ENCODE peak calls at places on chromosomes 4 and X, in seven cellular contexts. One of them, this sample, is unnamed.

GRCh38 chrX:138754861-138755260 is 43.3 kb upstream of the FGF13 start:
- DNase-seq in adipocyte: no peak
- DNase-seq in uterus: no peak
- DNase-seq in tibial artery: no peak
- DNase-seq in IMR-90: no peak
- DNase-seq in iPS DF 6.9: no peak
- DNase-seq in heart right ventricle: no peak
- DNase-seq in this sample: no peak

GRCh38 chrX:48522291-48522690 is 683 bp downstream of the EBP start:
- DNase-seq in iPS DF 6.9: no peak
- DNase-seq in IMR-90: no peak
- DNase-seq in adipocyte: no peak
- DNase-seq in tibial artery: no peak
- DNase-seq in heart right ventricle: no peak
- DNase-seq in uterus: no peak
- DNase-seq in this sample: peak; percentile 25

GRCh38 chr4:10622728-10623127 is 61.8 kb downstream of the CLNK start:
- DNase-seq in heart right ventricle: no peak
- DNase-seq in uterus: no peak
- DNase-seq in IMR-90: no peak
- DNase-seq in adipocyte: no peak
- DNase-seq in iPS DF 6.9: peak; percentile 11
- DNase-seq in tibial artery: no peak
- DNase-seq in this sample: no peak

GRCh38 chrX:19332983-19333382 is 10.7 kb upstream of the PDHA1 start:
- DNase-seq in IMR-90: peak; percentile 3
- DNase-seq in heart right ventricle: peak; percentile 26
- DNase-seq in uterus: peak; percentile 28
- DNase-seq in iPS DF 6.9: no peak
- DNase-seq in tibial artery: peak; percentile 66
- DNase-seq in adipocyte: peak; percentile 38
- DNase-seq in this sample: no peak

GRCh38 chrX:124217289-124218251 is 114.9 kb upstream of the TEX13D start:
- DNase-seq in adipocyte: no peak
- DNase-seq in tibial artery: no peak
- DNase-seq in heart right ventricle: no peak
- DNase-seq in iPS DF 6.9: no peak
- DNase-seq in IMR-90: no peak
- DNase-seq in uterus: no peak
- DNase-seq in this sample: peak; percentile 83

GRCh38 chr4:144449623-144450022 is 196.3 kb upstream of the HHIP start:
- DNase-seq in adipocyte: no peak
- DNase-seq in IMR-90: no peak
- DNase-seq in tibial artery: peak; percentile 70
- DNase-seq in uterus: no peak
- DNase-seq in heart right ventricle: peak; percentile 18
- DNase-seq in iPS DF 6.9: no peak
- DNase-seq in this sample: no peak

GRCh38 chr4:58587856-58588255 is 1477.7 kb upstream of the IGFBP7 start:
- DNase-seq in heart right ventricle: no peak
- DNase-seq in adipocyte: no peak
- DNase-seq in iPS DF 6.9: no peak
- DNase-seq in IMR-90: no peak
- DNase-seq in tibial artery: no peak
- DNase-seq in uterus: no peak
- DNase-seq in this sample: no peak

GRCh38 chrX:153488231-153488914 is 6.4 kb upstream of the BGN start:
- DNase-seq in heart right ventricle: peak; percentile 47
- DNase-seq in iPS DF 6.9: no peak
- DNase-seq in adipocyte: peak; percentile 59
- DNase-seq in uterus: no peak
- DNase-seq in IMR-90: peak; percentile 67
- DNase-seq in tibial artery: peak; percentile 89
- DNase-seq in this sample: no peak

GRCh38 chr4:5874811-5875465 is 17.9 kb downstream of the CRMP1 start:
- DNase-seq in tibial artery: no peak
- DNase-seq in IMR-90: peak; percentile 44
- DNase-seq in uterus: no peak
- DNase-seq in adipocyte: peak; percentile 34
- DNase-seq in iPS DF 6.9: no peak
- DNase-seq in heart right ventricle: no peak
- DNase-seq in this sample: no peak

GRCh38 chrX:154317391-154318000 is 21.9 kb downstream of the TKTL1 start:
- DNase-seq in heart right ventricle: peak; percentile 17
- DNase-seq in iPS DF 6.9: peak; percentile 16
- DNase-seq in tibial artery: no peak
- DNase-seq in adipocyte: peak; percentile 44
- DNase-seq in IMR-90: peak; percentile 8
- DNase-seq in uterus: no peak
- DNase-seq in this sample: peak; percentile 50

GRCh38 chr4:168848977-168849687 is 160.9 kb downstream of the CBR4 start:
- DNase-seq in IMR-90: peak; percentile 59
- DNase-seq in uterus: no peak
- DNase-seq in heart right ventricle: no peak
- DNase-seq in iPS DF 6.9: no peak
- DNase-seq in adipocyte: peak; percentile 69
- DNase-seq in tibial artery: no peak
- DNase-seq in this sample: peak; percentile 50

GRCh38 chr4:37541956-37542355 is 144.2 kb downstream of the RELL1 start:
- DNase-seq in tibial artery: no peak
- DNase-seq in IMR-90: no peak
- DNase-seq in uterus: no peak
- DNase-seq in heart right ventricle: no peak
- DNase-seq in iPS DF 6.9: no peak
- DNase-seq in adipocyte: no peak
- DNase-seq in this sample: no peak

GRCh38 chr4:148300877-148301276 is 141.3 kb downstream of the NR3C2 start:
- DNase-seq in adipocyte: no peak
- DNase-seq in iPS DF 6.9: no peak
- DNase-seq in heart right ventricle: no peak
- DNase-seq in uterus: no peak
- DNase-seq in tibial artery: no peak
- DNase-seq in IMR-90: no peak
- DNase-seq in this sample: no peak

GRCh38 chrX:113392355-113392754 is 551.7 kb upstream of the AMOT start:
- DNase-seq in tibial artery: no peak
- DNase-seq in iPS DF 6.9: no peak
- DNase-seq in uterus: no peak
- DNase-seq in IMR-90: no peak
- DNase-seq in adipocyte: no peak
- DNase-seq in heart right ventricle: no peak
- DNase-seq in this sample: no peak

GRCh38 chr4:40292313-40292759 is 42.8 kb upstream of the CHRNA9 start:
- DNase-seq in iPS DF 6.9: no peak
- DNase-seq in heart right ventricle: no peak
- DNase-seq in uterus: no peak
- DNase-seq in tibial artery: no peak
- DNase-seq in adipocyte: no peak
- DNase-seq in IMR-90: peak; percentile 12
- DNase-seq in this sample: peak; percentile 18

GRCh38 chrX:25144043-25144940 is 128.5 kb upstream of the ARX start:
- DNase-seq in IMR-90: peak; percentile 64
- DNase-seq in iPS DF 6.9: no peak
- DNase-seq in heart right ventricle: peak; percentile 26
- DNase-seq in tibial artery: peak; percentile 65
- DNase-seq in adipocyte: peak; percentile 84
- DNase-seq in uterus: peak; percentile 42
- DNase-seq in this sample: peak; percentile 73

GRCh38 chr4:187849556-187850245 is 145.9 kb upstream of the ZFP42 start:
- DNase-seq in IMR-90: no peak
- DNase-seq in tibial artery: no peak
- DNase-seq in heart right ventricle: no peak
- DNase-seq in iPS DF 6.9: no peak
- DNase-seq in adipocyte: no peak
- DNase-seq in uterus: no peak
- DNase-seq in this sample: no peak

GRCh38 chrX:136752796-136753195 is 27.9 kb downstream of the ARHGEF6 start:
- DNase-seq in heart right ventricle: no peak
- DNase-seq in adipocyte: peak; percentile 50
- DNase-seq in uterus: no peak
- DNase-seq in tibial artery: peak; percentile 64
- DNase-seq in IMR-90: peak; percentile 11
- DNase-seq in iPS DF 6.9: no peak
- DNase-seq in this sample: no peak

GRCh38 chr4:14410469-14410868 is 591.8 kb upstream of the CPEB2 start:
- DNase-seq in tibial artery: no peak
- DNase-seq in IMR-90: no peak
- DNase-seq in adipocyte: no peak
- DNase-seq in iPS DF 6.9: no peak
- DNase-seq in heart right ventricle: no peak
- DNase-seq in uterus: no peak
- DNase-seq in this sample: no peak

GRCh38 chr4:76745264-76745663 is 152.7 kb downstream of the SOWAHB start:
- DNase-seq in tibial artery: no peak
- DNase-seq in uterus: no peak
- DNase-seq in iPS DF 6.9: no peak
- DNase-seq in heart right ventricle: no peak
- DNase-seq in IMR-90: peak; percentile 75
- DNase-seq in adipocyte: peak; percentile 85
- DNase-seq in this sample: no peak

GRCh38 chr4:139606600-139607301 is 50.7 kb upstream of the SETD7 start:
- DNase-seq in heart right ventricle: no peak
- DNase-seq in tibial artery: no peak
- DNase-seq in uterus: no peak
- DNase-seq in adipocyte: peak; percentile 79
- DNase-seq in IMR-90: peak; percentile 70
- DNase-seq in iPS DF 6.9: no peak
- DNase-seq in this sample: peak; percentile 73

GRCh38 chr4:173717581-173717980 is 187.6 kb upstream of the HAND2 start:
- DNase-seq in iPS DF 6.9: no peak
- DNase-seq in tibial artery: no peak
- DNase-seq in IMR-90: no peak
- DNase-seq in heart right ventricle: no peak
- DNase-seq in uterus: no peak
- DNase-seq in adipocyte: no peak
- DNase-seq in this sample: no peak

GRCh38 chrX:9862953-9863352 is 76.7 kb downstream of the SHROOM2 start:
- DNase-seq in heart right ventricle: no peak
- DNase-seq in iPS DF 6.9: no peak
- DNase-seq in adipocyte: no peak
- DNase-seq in uterus: no peak
- DNase-seq in tibial artery: no peak
- DNase-seq in IMR-90: no peak
- DNase-seq in this sample: no peak

GRCh38 chr4:149164282-149164681 is 651.4 kb downstream of the IQCM start:
- DNase-seq in IMR-90: peak; percentile 92
- DNase-seq in heart right ventricle: no peak
- DNase-seq in uterus: no peak
- DNase-seq in adipocyte: peak; percentile 65
- DNase-seq in iPS DF 6.9: peak; percentile 63
- DNase-seq in tibial artery: no peak
- DNase-seq in this sample: no peak

GRCh38 chr4:68948044-68948743 is 3.4 kb downstream of the UGT2A3 start:
- DNase-seq in heart right ventricle: no peak
- DNase-seq in uterus: no peak
- DNase-seq in IMR-90: no peak
- DNase-seq in iPS DF 6.9: no peak
- DNase-seq in adipocyte: no peak
- DNase-seq in tibial artery: no peak
- DNase-seq in this sample: no peak

GRCh38 chr4:2745981-2746806 is 9.9 kb downstream of the TNIP2 start:
- DNase-seq in iPS DF 6.9: no peak
- DNase-seq in uterus: no peak
- DNase-seq in heart right ventricle: peak; percentile 62
- DNase-seq in adipocyte: peak; percentile 49
- DNase-seq in tibial artery: peak; percentile 83
- DNase-seq in IMR-90: peak; percentile 85
- DNase-seq in this sample: no peak

GRCh38 chr4:121190389-121190788 is 26.3 kb upstream of the TNIP3 start:
- DNase-seq in uterus: no peak
- DNase-seq in heart right ventricle: no peak
- DNase-seq in tibial artery: no peak
- DNase-seq in IMR-90: no peak
- DNase-seq in adipocyte: no peak
- DNase-seq in iPS DF 6.9: no peak
- DNase-seq in this sample: no peak

DNA sequence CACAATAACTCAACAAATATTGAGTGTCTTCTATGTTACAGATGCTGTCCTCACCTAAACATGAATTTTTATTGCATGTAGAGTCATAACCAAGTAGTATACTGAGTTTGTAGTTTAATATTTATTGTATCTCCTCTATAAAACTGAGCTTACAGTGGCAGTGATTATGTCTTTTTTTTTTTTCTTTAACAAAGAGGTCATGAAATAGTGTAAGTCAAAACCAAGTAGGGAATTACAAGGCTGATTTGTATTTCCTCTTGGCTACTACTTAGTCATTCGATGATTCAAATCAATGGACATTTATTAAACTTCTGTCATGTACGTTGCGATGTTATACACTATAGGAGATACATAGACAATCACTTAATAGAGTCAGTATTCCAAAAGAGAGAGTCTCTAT is 48.4 kb downstream of the IL15 start:
- DNase-seq in adipocyte: no peak
- DNase-seq in tibial artery: no peak
- DNase-seq in heart right ventricle: no peak
- DNase-seq in IMR-90: peak; percentile 73
- DNase-seq in iPS DF 6.9: no peak
- DNase-seq in uterus: no peak
- DNase-seq in this sample: no peak
- H3K4me1 ChIP-seq in adipocyte: no peaks in the 10 kb centered on the region
- H3K4me1 ChIP-seq in tibial artery: no peaks in the 10 kb centered on the region
- H3K4me1 ChIP-seq in heart right ventricle: no peaks in the 10 kb centered on the region
- H3K4me1 ChIP-seq in IMR-90: no peaks in the 10 kb centered on the region
- H3K4me1 ChIP-seq in iPS DF 6.9: no peaks in the 10 kb centered on the region
- H3K4me1 ChIP-seq in uterus: no peaks in the 10 kb centered on the region
- H3K4me1 ChIP-seq in this sample: no peaks in the 10 kb centered on the region

GRCh38 chr4:152380185-152380584 is 155.7 kb downstream of the FBXW7 start:
- DNase-seq in adipocyte: no peak
- DNase-seq in IMR-90: no peak
- DNase-seq in iPS DF 6.9: no peak
- DNase-seq in tibial artery: no peak
- DNase-seq in heart right ventricle: no peak
- DNase-seq in uterus: no peak
- DNase-seq in this sample: no peak
- H3K4me3 ChIP-seq in adipocyte: no peak overlapping the region
- H3K4me3 ChIP-seq in IMR-90: no peak overlapping the region
- H3K4me3 ChIP-seq in iPS DF 6.9: no peak overlapping the region
- H3K4me3 ChIP-seq in tibial artery: no peak overlapping the region
- H3K4me3 ChIP-seq in heart right ventricle: peak overlapping the region; percentile 54
- H3K4me3 ChIP-seq in uterus: no peak overlapping the region
- H3K4me3 ChIP-seq in this sample: no peak overlapping the region

GRCh38 chrX:145405012-145405411 is 157.7 kb downstream of the SPANXN1 start:
- DNase-seq in IMR-90: peak; percentile 15
- DNase-seq in iPS DF 6.9: no peak
- DNase-seq in tibial artery: no peak
- DNase-seq in adipocyte: peak; percentile 51
- DNase-seq in heart right ventricle: no peak
- DNase-seq in uterus: no peak
- DNase-seq in this sample: peak; percentile 66
- H3K9me3 ChIP-seq in IMR-90: no peaks in the 10 kb centered on the region
- H3K9me3 ChIP-seq in iPS DF 6.9: no peaks in the 10 kb centered on the region
- H3K9me3 ChIP-seq in tibial artery: no peaks in the 10 kb centered on the region
- H3K9me3 ChIP-seq in adipocyte: no peaks in the 10 kb centered on the region
- H3K9me3 ChIP-seq in heart right ventricle: no peaks in the 10 kb centered on the region
- H3K9me3 ChIP-seq in uterus: no peaks in the 10 kb centered on the region
- H3K9me3 ChIP-seq in this sample: no peaks in the 10 kb centered on the region

DNA sequence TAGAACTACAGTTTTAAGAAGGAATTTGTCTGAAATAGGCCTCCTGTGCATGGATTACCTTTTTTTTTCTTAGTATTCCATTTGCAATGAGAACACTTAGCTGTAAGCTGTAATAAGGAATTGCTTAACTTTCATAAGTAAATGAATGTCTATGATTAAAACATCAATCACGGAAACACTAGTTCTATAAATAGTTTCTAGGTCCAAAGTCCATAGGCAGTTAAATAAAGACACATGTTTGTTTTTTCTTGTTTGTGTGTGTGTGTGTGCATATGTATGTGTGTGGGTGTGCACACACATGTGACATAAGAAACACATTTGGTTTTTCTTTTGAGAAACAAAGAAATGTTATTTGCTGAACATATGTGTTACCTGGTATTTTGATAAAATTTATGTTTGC is 11.2 kb downstream of the GPRIN3 start:
- DNase-seq in IMR-90: no peak
- DNase-seq in tibial artery: no peak
- DNase-seq in heart right ventricle: no peak
- DNase-seq in uterus: no peak
- DNase-seq in iPS DF 6.9: no peak
- DNase-seq in adipocyte: no peak
- DNase-seq in this sample: no peak
- H3K4me1 ChIP-seq in IMR-90: no peaks in the 10 kb centered on the region
- H3K4me1 ChIP-seq in tibial artery: no peaks in the 10 kb centered on the region
- H3K4me1 ChIP-seq in heart right ventricle: peaks cover 21% of the 10 kb centered on the region
- H3K4me1 ChIP-seq in uterus: no peaks in the 10 kb centered on the region
- H3K4me1 ChIP-seq in iPS DF 6.9: no peaks in the 10 kb centered on the region
- H3K4me1 ChIP-seq in adipocyte: peaks cover 24% of the 10 kb centered on the region
- H3K4me1 ChIP-seq in this sample: peaks cover 7% of the 10 kb centered on the region